ENCODE peak calls at places on chromosomes 12 and 14, in nine cellular contexts. V is left kidney; J is T-helper 1 cell; B is AG08396; F is Caki2; D is naive thymus-derived CD8-positive, alpha-beta T cell; P is amygdala; O is neural crest cell; C is activated B cell treated with CpG ODN at 0.5 μM for 24 hours. I is an unnamed sample.

GRCh38 chr12:52319097-52319496 is 2.1 kb downstream of the KRT83 start:
- DNase-seq in O (no peak), V (peak), P (no peak), B (no peak), J (no peak), D (no peak), C (no peak), F (no peak), I (no peak)

GRCh38 chr14:101351769-101352168 is 209.5 kb upstream of the DIO3 start:
- DNase-seq in P (no peak), B (no peak), D (peak), C (no peak), F (no peak), J (no peak), O (no peak), V (no peak), I (no peak)

GRCh38 chr12:65568517-65568916 is 255.8 kb upstream of the HMGA2 start:
- DNase-seq in F (no peak), P (no peak), J (no peak), O (no peak), B (no peak), C (no peak), D (no peak), V (peak), I (no peak)

GRCh38 chr12:57574795-57575194 is 16.2 kb upstream of the PIP4K2C start:
- DNase-seq in V (no peak), O (no peak), C (no peak), D (no peak), F (no peak), B (no peak), J (no peak), P (no peak), I (no peak)

GRCh38 chr14:94601961-94602391 is 10.2 kb upstream of the SERPINA3 start:
- DNase-seq in C (no peak), B (peak), D (no peak), O (no peak), V (no peak), F (peak), P (peak), J (no peak), I (peak)

GRCh38 chr12:71947645-71948105 is 9.0 kb downstream of the TPH2 start:
- DNase-seq in O (peak), J (no peak), B (peak), P (peak), F (peak), V (peak), C (no peak), D (no peak), I (no peak)

GRCh38 chr12:75812341-75813018 is 219.1 kb downstream of the PHLDA1 start:
- DNase-seq in O (no peak), P (peak), F (no peak), B (peak), J (peak), C (no peak), V (peak), D (no peak), I (no peak)

GRCh38 chr14:73741386-73741875 is 27.2 kb upstream of the PNMA1 start:
- DNase-seq in D (peak), C (no peak), J (peak), O (no peak), F (peak), P (peak), B (peak), V (peak), I (peak)

GRCh38 chr12:69540606-69541386 is 44.5 kb upstream of the CCT2 start:
- DNase-seq in V (peak), O (no peak), C (no peak), B (peak), J (no peak), D (no peak), F (peak), P (no peak), I (no peak)

GRCh38 chr14:70073924-70074566 is 114.7 kb downstream of the SLC8A3 start:
- DNase-seq in O (peak), B (peak), F (peak), P (peak), C (no peak), D (no peak), V (peak), J (peak), I (peak)

GRCh38 chr12:11958216-11959091 is 112.3 kb upstream of the BCL2L14 start:
- DNase-seq in F (peak), C (no peak), J (peak), P (no peak), B (peak), D (no peak), O (no peak), V (no peak), I (no peak)

GRCh38 chr12:11824069-11824468 is 174.6 kb downstream of the ETV6 start:
- DNase-seq in P (no peak), O (no peak), F (no peak), C (no peak), D (no peak), J (no peak), V (no peak), B (no peak), I (no peak)

GRCh38 chr14:69710378-69710777 is 56.6 kb upstream of the SRSF5 start:
- DNase-seq in P (no peak), D (no peak), B (no peak), F (no peak), V (no peak), O (no peak), C (no peak), J (no peak), I (no peak)

GRCh38 chr12:102480401-102480800 is at the start of gene IGF1:
- DNase-seq in V (peak), O (no peak), J (no peak), D (no peak), B (peak), P (no peak), F (no peak), C (no peak), I (no peak)

GRCh38 chr12:1523558-1524050 is 70.8 kb downstream of the FBXL14 start:
- DNase-seq in D (no peak), O (no peak), V (no peak), B (no peak), J (no peak), P (no peak), F (no peak), C (no peak), I (no peak)

GRCh38 chr12:112482734-112483133 is 64.0 kb downstream of the PTPN11 start:
- DNase-seq in P (peak), B (no peak), C (no peak), V (no peak), J (no peak), F (no peak), O (no peak), D (no peak), I (no peak)

GRCh38 chr12:80553316-80553715 is 109.3 kb downstream of the PTPRQ start:
- DNase-seq in O (no peak), D (no peak), P (no peak), C (no peak), J (no peak), V (no peak), B (peak), F (peak), I (no peak)

GRCh38 chr12:122232691-122233090 is 6.8 kb upstream of the DIABLO start:
- DNase-seq in B (no peak), D (no peak), F (no peak), J (no peak), V (no peak), O (no peak), P (no peak), C (no peak), I (no peak)

GRCh38 chr12:92041742-92042141 is 103.9 kb downstream of the BTG1 start:
- DNase-seq in J (peak), D (peak), O (no peak), P (no peak), V (no peak), C (no peak), F (no peak), B (no peak), I (no peak)

GRCh38 chr12:81347404-81347803 is 269.5 kb downstream of the ACSS3 start:
- DNase-seq in P (no peak), D (no peak), V (no peak), C (no peak), O (no peak), B (no peak), J (no peak), F (no peak), I (no peak)

GRCh38 chr14:101033446-101034165 is 130.1 kb upstream of the RTL1 start:
- DNase-seq in J (no peak), F (no peak), O (no peak), C (peak), D (no peak), V (no peak), B (no peak), P (no peak), I (peak)

GRCh38 chr14:65864993-65865392 is 452.5 kb downstream of the FUT8 start:
- DNase-seq in V (peak), D (no peak), O (no peak), J (no peak), B (no peak), P (no peak), F (no peak), C (no peak), I (no peak)

GRCh38 chr12:65699251-65699650 is 125.0 kb upstream of the HMGA2 start:
- DNase-seq in O (no peak), D (no peak), B (peak), J (no peak), V (no peak), C (no peak), P (no peak), F (peak), I (no peak)

GRCh38 chr14:77583657-77584056 is 32.8 kb downstream of the SPTLC2 start:
- DNase-seq in F (no peak), D (no peak), V (no peak), C (no peak), O (no peak), J (no peak), P (no peak), B (no peak), I (no peak)

GRCh38 chr12:1204581-1205121 is 213.6 kb downstream of the ERC1 start:
- DNase-seq in J (peak), V (peak), C (no peak), O (no peak), B (no peak), D (no peak), P (no peak), F (no peak), I (no peak)

GRCh38 chr14:34090451-34090850 is 139.6 kb upstream of the EGLN3 start:
- DNase-seq in C (no peak), D (no peak), V (no peak), O (no peak), F (no peak), P (no peak), B (no peak), J (no peak), I (no peak)

GRCh38 chr12:68622250-68622649 is 11.6 kb downstream of the RAP1B start:
- DNase-seq in C (no peak), F (no peak), P (no peak), J (no peak), O (no peak), B (no peak), D (no peak), V (no peak), I (no peak)

I was measured in gastrocnemius medialis.